ENCODE peak calls at places on chromosomes 16 and 17, in four cellular contexts. I is BE2C, T is aorta, X is glomerular endothelial cell. K is an unnamed sample.

GRCh38 chr16:59046335-59046734 is 312.2 kb upstream of the GOT2 start:
- DNase-seq in I (no peak), T (no peak), X (no peak), K (no peak)

GRCh38 chr17:61340431-61340830 is 59.2 kb upstream of the TBX2 start:
- DNase-seq in I (no peak), T (no peak), X (no peak), K (no peak)

GRCh38 chr17:4053596-4053995 is 89.2 kb downstream of the ZZEF1 start:
- DNase-seq in I (no peak), T (no peak), X (no peak), K (no peak)

GRCh38 chr17:81171941-81172340 is 5.9 kb upstream of the AATK start:
- DNase-seq in I (no peak), T (no peak), X (no peak), K (no peak)

GRCh38 chr17:45262516-45263476 is 902 bp upstream of the SPATA32 start:
- DNase-seq in I (no peak), T (no peak), X (no peak), K (no peak)

GRCh38 chr17:75487351-75488070 is 27.8 kb downstream of the CASKIN2 start:
- DNase-seq in I (no peak), T (no peak), X (no peak), K (no peak)

GRCh38 chr17:20997711-20998570 is 44.9 kb downstream of the USP22 start:
- DNase-seq in I (no peak), T (no peak), X (no peak), K (no peak)

GRCh38 chr16:81485824-81486554 is 41.4 kb downstream of the CMIP start:
- DNase-seq in I (no peak), T (no peak), X (no peak), K (no peak)

GRCh38 chr16:27286446-27286845 is 17.9 kb upstream of the NSMCE1 start:
- DNase-seq in I (no peak), T (no peak), X (peak; percentile 95), K (no peak)

GRCh38 chr17:77440571-77440981 is 299.8 kb downstream of the SEC14L1 start:
- DNase-seq in I (no peak), T (no peak), X (no peak), K (no peak)

GRCh38 chr17:18257747-18258355 is 687 bp downstream of the FLII start:
- DNase-seq in I (peak; percentile 41), T (peak; percentile 95), X (no peak), K (peak; percentile 66)

GRCh38 chr17:10614536-10615155 is 42.5 kb downstream of the MYH3 start:
- DNase-seq in I (peak; percentile 34), T (no peak), X (no peak), K (no peak)

GRCh38 chr16:86733526-86734254 is 155.3 kb downstream of the FOXL1 start:
- DNase-seq in I (no peak), T (no peak), X (no peak), K (no peak)

GRCh38 chr17:14121952-14122351 is 52.6 kb downstream of the COX10 start:
- DNase-seq in I (no peak), T (no peak), X (no peak), K (no peak)

GRCh38 chr17:50112694-50113093 is 17.3 kb downstream of the SAMD14 start:
- DNase-seq in I (no peak), T (no peak), X (no peak), K (no peak)

GRCh38 chr17:66939461-66940114 is 24.9 kb upstream of the CACNG4 start:
- DNase-seq in I (no peak), T (no peak), X (no peak), K (no peak)

GRCh38 chr17:75819116-75819515 is 25.1 kb downstream of the UNC13D start:
- DNase-seq in I (no peak), T (no peak), X (no peak), K (no peak)

GRCh38 chr16:69935278-69935711 is 15.8 kb upstream of the CLEC18A start:
- DNase-seq in I (no peak), T (peak; percentile 89), X (no peak), K (no peak)

GRCh38 chr16:85429776-85430522 is 183.2 kb upstream of the GSE1 start:
- DNase-seq in I (no peak), T (no peak), X (no peak), K (no peak)

GRCh38 chr17:50057521-50057991 is 1.6 kb downstream of the ITGA3 start:
- DNase-seq in I (no peak), T (no peak), X (no peak), K (no peak)

GRCh38 chr17:67246648-67247415 is 1.8 kb upstream of the HELZ start:
- DNase-seq in I (no peak), T (no peak), X (no peak), K (peak; percentile 87)

GRCh38 chr16:70688266-70688742 is 2.5 kb upstream of the MTSS2 start:
- DNase-seq in I (peak; percentile 61), T (peak; percentile 81), X (no peak), K (peak; percentile 95)

GRCh38 chr17:34176440-34176839 is 78.6 kb upstream of the CCL2 start:
- DNase-seq in I (no peak), T (no peak), X (no peak), K (no peak)

GRCh38 chr17:42891539-42892152 is 9.0 kb upstream of the G6PC1 start:
- DNase-seq in I (no peak), T (peak; percentile 80), X (no peak), K (peak; percentile 90)

GRCh38 chr17:72618018-72618509 is 474.4 kb downstream of the SLC39A11 start:
- DNase-seq in I (peak; percentile 87), T (no peak), X (no peak), K (no peak)

GRCh38 chr17:36583787-36584186 is 7.9 kb upstream of the DHRS11 start:
- DNase-seq in I (no peak), T (no peak), X (no peak), K (no peak)